ENCODE peak calls at places on chromosomes 1 and 21, in four cellular contexts. Y, W, I and Z are unnamed samples.

GRCh38 chr21:32653326-32653901 is 41.2 kb upstream of the CFAP298 start:
- DNase-seq in Y (no peak), I (no peak), W (no peak), Z (no peak)

GRCh38 chr21:44653123-44653522 is 1.3 kb downstream of the KRTAP12-4 start:
- DNase-seq in I (no peak), W (no peak), Y (no peak), Z (no peak)

GRCh38 chr1:94720091-94720793 is 99.9 kb upstream of the SLC44A3 start:
- DNase-seq in I (no peak), Y (no peak), W (no peak), Z (no peak)

GRCh38 chr1:32182060-32182459 is 2.6 kb downstream of the TXLNA start:
- DNase-seq in W (no peak), Y (no peak), I (no peak), Z (no peak)

GRCh38 chr1:91891969-91892368 is 6.0 kb upstream of the TGFBR3 start:
- DNase-seq in I (no peak), W (no peak), Y (no peak), Z (no peak)

GRCh38 chr1:87556326-87556725 is 227.6 kb downstream of the LMO4 start:
- DNase-seq in I (no peak), Y (no peak), W (no peak), Z (no peak)

GRCh38 chr1:67552336-67552759 is 122.1 kb upstream of the SERBP1 start:
- DNase-seq in W (no peak), Y (no peak), I (no peak), Z (no peak)

GRCh38 chr1:37233606-37234005 is 199.3 kb upstream of the GRIK3 start:
- DNase-seq in I (no peak), Y (no peak), W (no peak), Z (no peak)

GRCh38 chr1:27395441-27396195 is 3.2 kb downstream of the GPR3 start:
- DNase-seq in Y (peak; percentile 90), I (peak; percentile 67), W (peak; percentile 52), Z (peak; percentile 35)

GRCh38 chr1:230090194-230090711 is 23.2 kb downstream of the GALNT2 start:
- DNase-seq in I (no peak), W (no peak), Y (no peak), Z (no peak)

GRCh38 chr1:169906938-169907337 is 13.2 kb upstream of the SCYL3 start:
- DNase-seq in I (no peak), W (peak; percentile 32), Y (no peak), Z (no peak)

GRCh38 chr1:59445040-59445439 is 148.1 kb downstream of the FGGY start:
- DNase-seq in Y (no peak), W (no peak), I (no peak), Z (no peak)